ENCODE peak calls at places on chromosomes 3 and 15, in four cellular contexts. One of them, this sample, is unnamed.

GRCh38 chr3:81579744-81580143 is 181.7 kb downstream of the GBE1 start:
- DNase-seq in endothelial cell: no peak
- DNase-seq in coronary artery: no peak
- DNase-seq in stomach: no peak
- DNase-seq in this sample: no peak

GRCh38 chr3:47577583-47578118 is 1.0 kb downstream of the CSPG5 start:
- DNase-seq in endothelial cell: peak; percentile 15
- DNase-seq in coronary artery: no peak
- DNase-seq in stomach: no peak
- DNase-seq in this sample: no peak

GRCh38 chr3:165206454-165207266 is 10.5 kb upstream of the SLITRK3 start:
- DNase-seq in coronary artery: peak; percentile 77
- DNase-seq in endothelial cell: peak; percentile 69
- DNase-seq in stomach: peak; percentile 76
- DNase-seq in this sample: peak; percentile 72

GRCh38 chr15:85727068-85727467 is 67.7 kb downstream of the KLHL25 start:
- DNase-seq in stomach: no peak
- DNase-seq in endothelial cell: no peak
- DNase-seq in coronary artery: no peak
- DNase-seq in this sample: no peak

GRCh38 chr3:105173972-105174371 is 192.7 kb upstream of the ALCAM start:
- DNase-seq in coronary artery: no peak
- DNase-seq in endothelial cell: no peak
- DNase-seq in stomach: no peak
- DNase-seq in this sample: no peak

GRCh38 chr15:76196286-76196948 is 114.9 kb downstream of the ETFA start:
- DNase-seq in coronary artery: no peak
- DNase-seq in endothelial cell: no peak
- DNase-seq in stomach: peak; percentile 82
- DNase-seq in this sample: peak; percentile 63

GRCh38 chr3:71031151-71031550 is 552.4 kb downstream of the FOXP1 start:
- DNase-seq in coronary artery: no peak
- DNase-seq in endothelial cell: no peak
- DNase-seq in stomach: no peak
- DNase-seq in this sample: no peak

GRCh38 chr15:71249986-71250385 is 134.7 kb downstream of the THSD4 start:
- DNase-seq in endothelial cell: no peak
- DNase-seq in coronary artery: no peak
- DNase-seq in stomach: no peak
- DNase-seq in this sample: no peak

GRCh38 chr3:33061782-33062181 is 35.2 kb downstream of the GLB1 start:
- DNase-seq in endothelial cell: no peak
- DNase-seq in stomach: no peak
- DNase-seq in coronary artery: no peak
- DNase-seq in this sample: no peak

GRCh38 chr15:59885832-59886231 is 118.3 kb upstream of the FOXB1 start:
- DNase-seq in endothelial cell: peak; percentile 9
- DNase-seq in coronary artery: no peak
- DNase-seq in stomach: no peak
- DNase-seq in this sample: no peak

GRCh38 chr15:45393851-45394250 is 15.5 kb upstream of the GATM start:
- DNase-seq in coronary artery: no peak
- DNase-seq in endothelial cell: no peak
- DNase-seq in stomach: no peak
- DNase-seq in this sample: no peak
- TF ChIP-seq CTCF in coronary artery: no peak
- TF ChIP-seq CTCF in endothelial cell: no peak
- TF ChIP-seq CTCF in stomach: no peak
- TF ChIP-seq CTCF in this sample: peak; percentile 29

GRCh38 chr15:52799145-52799811 is 9.1 kb upstream of the ONECUT1 start:
- DNase-seq in endothelial cell: no peak
- DNase-seq in stomach: no peak
- DNase-seq in coronary artery: no peak
- DNase-seq in this sample: no peak
- TF ChIP-seq CTCF in endothelial cell: no peak
- TF ChIP-seq CTCF in stomach: no peak
- TF ChIP-seq CTCF in coronary artery: no peak
- TF ChIP-seq CTCF in this sample: no peak

GRCh38 chr3:159131376-159131775 is 329.5 kb downstream of the MFSD1 start:
- DNase-seq in stomach: no peak
- DNase-seq in coronary artery: no peak
- DNase-seq in endothelial cell: no peak
- DNase-seq in this sample: no peak

GRCh38 chr3:159127021-159127392 is 325.2 kb downstream of the MFSD1 start:
- DNase-seq in coronary artery: no peak
- DNase-seq in stomach: no peak
- DNase-seq in endothelial cell: no peak
- DNase-seq in this sample: no peak

GRCh38 chr3:159126261-159127020 is 324.6 kb downstream of the MFSD1 start:
- DNase-seq in stomach: no peak
- DNase-seq in coronary artery: no peak
- DNase-seq in endothelial cell: no peak
- DNase-seq in this sample: peak; percentile 8

GRCh38 chr3:159128628-159129027 is 326.8 kb downstream of the MFSD1 start:
- DNase-seq in coronary artery: no peak
- DNase-seq in stomach: no peak
- DNase-seq in endothelial cell: no peak
- DNase-seq in this sample: peak; percentile 3

GRCh38 chr3:159130108-159130507 is 328.3 kb downstream of the MFSD1 start:
- DNase-seq in endothelial cell: peak; percentile 14
- DNase-seq in stomach: no peak
- DNase-seq in coronary artery: no peak
- DNase-seq in this sample: no peak
- TF ChIP-seq CTCF in endothelial cell: no peak
- TF ChIP-seq CTCF in stomach: no peak
- TF ChIP-seq CTCF in coronary artery: no peak
- TF ChIP-seq CTCF in this sample: peak; percentile 13

GRCh38 chr3:160474416-160474838 is 24.8 kb upstream of the TRIM59 start:
- DNase-seq in coronary artery: no peak
- DNase-seq in endothelial cell: no peak
- DNase-seq in stomach: no peak
- DNase-seq in this sample: no peak

GRCh38 chr3:160472344-160472743 is 22.8 kb upstream of the TRIM59 start:
- DNase-seq in stomach: no peak
- DNase-seq in coronary artery: no peak
- DNase-seq in endothelial cell: no peak
- DNase-seq in this sample: no peak

GRCh38 chr3:160473978-160474377 is 24.4 kb upstream of the TRIM59 start:
- DNase-seq in endothelial cell: no peak
- DNase-seq in stomach: no peak
- DNase-seq in coronary artery: no peak
- DNase-seq in this sample: peak; percentile 83

GRCh38 chr3:160471892-160472291 is 22.3 kb upstream of the TRIM59 start:
- DNase-seq in endothelial cell: no peak
- DNase-seq in stomach: no peak
- DNase-seq in coronary artery: no peak
- DNase-seq in this sample: no peak

DNA sequence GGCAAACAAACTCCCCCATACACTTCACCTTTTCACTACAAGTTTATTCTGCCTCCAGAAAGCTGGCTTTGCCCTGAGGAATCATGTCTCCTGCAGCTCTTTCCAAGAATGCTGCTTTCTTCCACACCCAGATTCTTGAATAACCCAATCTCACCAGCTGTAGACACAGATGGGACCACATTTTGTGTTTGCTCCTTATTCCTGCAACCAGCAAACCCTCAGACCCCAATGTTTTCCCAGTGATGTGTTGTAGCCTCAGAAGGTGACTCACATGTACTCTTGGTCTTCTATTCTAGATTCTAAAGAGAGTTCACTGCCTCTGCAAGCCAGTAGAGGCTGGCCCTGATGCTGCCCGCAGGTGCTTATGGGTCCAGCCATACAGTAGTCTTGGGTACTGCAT is 23.6 kb upstream of the TRIM59 start:
- DNase-seq in endothelial cell: no peak
- DNase-seq in stomach: no peak
- DNase-seq in coronary artery: no peak
- DNase-seq in this sample: peak; percentile 85
- TF ChIP-seq CTCF in endothelial cell: no peak
- TF ChIP-seq CTCF in stomach: no peak
- TF ChIP-seq CTCF in coronary artery: no peak
- TF ChIP-seq CTCF in this sample: no peak

DNA sequence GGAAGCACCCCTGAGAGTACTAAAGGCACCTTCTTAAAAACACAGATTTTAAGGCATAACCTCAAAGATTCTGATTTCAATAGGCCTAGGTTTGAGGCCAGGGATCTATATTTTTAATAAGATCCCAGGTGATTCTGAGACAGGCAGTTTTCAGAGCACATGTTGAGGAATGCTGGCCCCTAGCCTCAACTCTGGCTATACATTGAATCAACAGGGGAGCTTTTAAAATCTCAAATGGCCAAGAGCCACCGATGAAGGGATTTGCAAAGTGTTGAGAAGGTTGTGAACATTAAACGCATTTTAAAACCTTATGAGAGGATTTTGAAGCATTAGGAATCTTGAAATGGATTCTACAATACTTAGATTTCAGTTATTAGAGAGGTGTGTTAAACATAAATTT is 268.8 kb upstream of the ARHGEF26 start:
- DNase-seq in stomach: no peak
- DNase-seq in coronary artery: no peak
- DNase-seq in endothelial cell: no peak
- DNase-seq in this sample: no peak
- TF ChIP-seq CTCF in stomach: no peak
- TF ChIP-seq CTCF in coronary artery: no peak
- TF ChIP-seq CTCF in endothelial cell: no peak
- TF ChIP-seq CTCF in this sample: no peak

DNA sequence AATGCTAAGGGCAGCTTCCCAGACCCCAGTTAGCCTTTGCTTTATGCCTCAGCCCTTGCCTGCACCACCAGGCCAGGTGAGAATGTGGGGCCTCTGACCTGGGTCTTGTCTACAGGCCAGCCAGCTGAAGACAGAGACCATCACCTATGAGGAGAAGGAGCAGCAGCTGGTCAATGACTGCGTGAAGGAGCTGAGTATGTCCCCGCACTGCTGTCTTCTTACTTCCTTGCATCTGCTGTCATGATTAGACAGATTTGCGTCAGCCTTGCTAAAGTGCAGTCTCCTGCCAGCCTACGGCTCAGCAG is 74.6 kb downstream of the CCK start:
- DNase-seq in coronary artery: no peak
- DNase-seq in endothelial cell: no peak
- DNase-seq in stomach: no peak
- DNase-seq in this sample: no peak
- TF ChIP-seq CTCF in coronary artery: no peak
- TF ChIP-seq CTCF in endothelial cell: peak; percentile 31
- TF ChIP-seq CTCF in stomach: no peak
- TF ChIP-seq CTCF in this sample: no peak

This sample was measured in astrocyte of the cerebellum.